ENCODE peak calls at places on chromosomes 12 and 14, in four cellular contexts. C is iris pigment epithelial cell; N is T-cell; Z is activated CD4-positive, alpha-beta T cell treated with anti-CD3 and anti-CD28 coated beads, Interleukin-2, amount 50 U/mL, for 4 hours. Y is an unnamed sample.

GRCh38 chr12:115584156-115584555 is 693.3 kb downstream of the MED13L start:
- DNase-seq in C (no peak), N (no peak), Z (no peak), Y (no peak)

GRCh38 chr12:110819150-110819549 is 27.6 kb upstream of the CCDC63 start:
- DNase-seq in C (no peak), N (no peak), Z (no peak), Y (no peak)

GRCh38 chr14:45201908-45202307 is 51.1 kb downstream of the MIS18BP1 start:
- DNase-seq in C (peak), N (no peak), Z (no peak), Y (no peak)

GRCh38 chr12:645563-646071 is 17.6 kb downstream of the NINJ2 start:
- DNase-seq in C (peak), N (no peak), Z (no peak), Y (no peak)

GRCh38 chr14:29235991-29236390 is 469.4 kb downstream of the FOXG1 start:
- DNase-seq in C (peak), N (no peak), Z (no peak), Y (no peak)

GRCh38 chr14:45838597-45838996 is 585.6 kb upstream of the MIS18BP1 start:
- DNase-seq in C (no peak), N (no peak), Z (no peak), Y (no peak)

GRCh38 chr14:71231521-71232393 is 324.5 kb downstream of the PCNX1 start:
- DNase-seq in C (no peak), N (no peak), Z (no peak), Y (no peak)

GRCh38 chr14:24139272-24139934 is 2.0 kb downstream of the EMC9 start:
- DNase-seq in C (no peak), N (no peak), Z (no peak), Y (no peak)

GRCh38 chr14:105999361-106000028 is 473.1 kb downstream of the TMEM121 start:
- DNase-seq in C (peak), N (peak), Z (peak), Y (no peak)

GRCh38 chr14:23364604-23365352 is at the start of gene EFS:
- DNase-seq in C (peak), N (no peak), Z (no peak), Y (no peak)

GRCh38 chr12:52210925-52211650 is 19.3 kb upstream of the KRT80 start:
- DNase-seq in C (no peak), N (no peak), Z (no peak), Y (no peak)

GRCh38 chr12:46547421-46548340 is 175.1 kb upstream of the SLC38A2 start:
- DNase-seq in C (peak), N (no peak), Z (no peak), Y (no peak)

GRCh38 chr12:60162988-60163720 is 567.3 kb downstream of the SLC16A7 start:
- DNase-seq in C (no peak), N (no peak), Z (no peak), Y (no peak)

GRCh38 chr12:58301337-58302122 is 360.2 kb downstream of the ATP23 start:
- DNase-seq in C (no peak), N (no peak), Z (no peak), Y (no peak)

GRCh38 chr12:59973515-59973914 is 377.7 kb downstream of the SLC16A7 start:
- DNase-seq in C (peak), N (no peak), Z (no peak), Y (no peak)

GRCh38 chr12:41112903-41113302 is 75.2 kb upstream of the PDZRN4 start:
- DNase-seq in C (no peak), N (no peak), Z (no peak), Y (no peak)

GRCh38 chr14:51424569-51425251 is 184.7 kb downstream of the TMX1 start:
- DNase-seq in C (peak), N (no peak), Z (no peak), Y (no peak)

GRCh38 chr12:59115526-59115925 is 195.2 kb upstream of the LRIG3 start:
- DNase-seq in C (peak), N (no peak), Z (no peak), Y (no peak)

GRCh38 chr12:58026892-58027891 is 85.8 kb downstream of the ATP23 start:
- DNase-seq in C (peak), N (no peak), Z (no peak), Y (no peak)

GRCh38 chr14:96038558-96038919 is 623 bp upstream of the C14orf132 start:
- DNase-seq in C (no peak), N (no peak), Z (no peak), Y (no peak)

GRCh38 chr12:122052285-122052684 is 26.3 kb upstream of the MLXIP start:
- DNase-seq in C (peak), N (no peak), Z (no peak), Y (no peak)

GRCh38 chr12:74455429-74455828 is 82.2 kb upstream of the ATXN7L3B start:
- DNase-seq in C (no peak), N (no peak), Z (no peak), Y (no peak)